ENCODE peak calls at places on chromosomes 6 and 20, in ten cellular contexts. I is NT2/D1; X is lower leg skin; J is sigmoid colon; Z is nucleus accumbens; B is non-pigmented ciliary epithelial cell; W is type B pancreatic cell; R is activated CD4-positive, alpha-beta T cell treated with anti-CD3 and anti-CD28 coated beads, Interleukin-2, amount 50 U/mL, for 1 hour; P is midbrain; T is heart left ventricle. N is an unnamed sample.

GRCh38 chr20:3222635-3223600 is 13.6 kb downstream of the ITPA start:
- DNase-seq in P (no peak), X (no peak), J (no peak), B (no peak), Z (no peak), W (no peak), I (no peak), T (peak; percentile 78), R (peak; percentile 18), N (no peak)

GRCh38 chr6:43929511-43929910 is 159.5 kb downstream of the VEGFA start:
- DNase-seq in W (no peak), T (no peak), J (peak; percentile 39), I (no peak), P (no peak), B (no peak), X (no peak), Z (no peak), R (no peak), N (no peak)

GRCh38 chr20:44029848-44030230 is 115.2 kb downstream of the TOX2 start:
- DNase-seq in P (no peak), I (no peak), R (no peak), T (no peak), W (peak; percentile 51), Z (no peak), X (no peak), J (no peak), B (no peak), N (no peak)

GRCh38 chr6:78597966-78598365 is 269.4 kb upstream of the IRAK1BP1 start:
- DNase-seq in P (no peak), Z (no peak), X (no peak), W (no peak), T (no peak), B (no peak), J (no peak), I (no peak), R (no peak), N (no peak)

GRCh38 chr6:142301421-142302391 is at the start of gene ADGRG6:
- DNase-seq in I (no peak), B (no peak), X (peak; percentile 43), R (peak; percentile 11), W (peak; percentile 71), Z (no peak), J (peak; percentile 72), P (no peak), T (peak; percentile 69), N (no peak)

GRCh38 chr6:79450984-79451383 is 86.2 kb downstream of the LCA5 start:
- DNase-seq in Z (no peak), J (no peak), I (no peak), X (no peak), P (no peak), B (no peak), R (no peak), W (no peak), T (no peak), N (no peak)

GRCh38 chr6:70135219-70135769 is 167.6 kb downstream of the COL9A1 start:
- DNase-seq in P (no peak), I (no peak), B (no peak), X (no peak), R (no peak), T (no peak), J (no peak), Z (no peak), W (no peak), N (no peak)

GRCh38 chr6:36327226-36328009 is 9.3 kb downstream of the BNIP5 start:
- DNase-seq in R (no peak), J (no peak), X (no peak), W (no peak), B (no peak), T (no peak), P (no peak), I (peak; percentile 55), Z (no peak), N (no peak)

GRCh38 chr6:33543116-33543515 is 37.0 kb downstream of the BAK1 start:
- DNase-seq in I (no peak), T (no peak), X (no peak), J (no peak), P (no peak), R (no peak), B (no peak), W (no peak), Z (no peak), N (peak; percentile 72)

GRCh38 chr20:23503649-23504048 is 12.7 kb downstream of the CST8 start:
- DNase-seq in B (no peak), R (no peak), X (no peak), W (no peak), J (no peak), I (no peak), P (no peak), Z (no peak), T (no peak), N (no peak)

GRCh38 chr6:159716247-159717086 is 10.8 kb upstream of the WTAP start:
- DNase-seq in P (peak; percentile 60), X (peak; percentile 85), T (no peak), J (peak; percentile 89), Z (no peak), W (no peak), I (no peak), B (peak; percentile 73), R (no peak), N (no peak)

GRCh38 chr20:542777-543368 is 717 bp downstream of the CSNK2A1 start:
- DNase-seq in X (peak; percentile 17), P (no peak), R (peak; percentile 9), J (no peak), I (no peak), T (no peak), B (no peak), Z (no peak), W (no peak), N (no peak)

GRCh38 chr6:52712136-52712535 is 41.2 kb downstream of the TMEM14A start:
- DNase-seq in I (no peak), Z (no peak), W (no peak), J (no peak), T (no peak), B (no peak), R (no peak), P (no peak), X (no peak), N (no peak)

GRCh38 chr6:155324172-155324571 is 9.9 kb upstream of the TFB1M start:
- DNase-seq in B (no peak), Z (no peak), R (no peak), W (no peak), P (no peak), T (no peak), X (no peak), J (no peak), I (no peak), N (no peak)

GRCh38 chr6:10276888-10277287 is 138.0 kb downstream of the TFAP2A start:
- DNase-seq in B (no peak), Z (no peak), W (no peak), I (no peak), X (no peak), T (no peak), J (no peak), R (no peak), P (no peak), N (no peak)

GRCh38 chr20:8876381-8876780 is 192.5 kb upstream of the PLCB4 start:
- DNase-seq in J (no peak), T (no peak), X (no peak), Z (no peak), W (no peak), R (no peak), B (no peak), P (no peak), I (no peak), N (no peak)

GRCh38 chr20:57712851-57713504 is 3.2 kb upstream of the PMEPA1 start:
- DNase-seq in T (no peak), I (no peak), Z (no peak), B (no peak), R (no peak), J (no peak), W (no peak), X (no peak), P (peak; percentile 32), N (no peak)

GRCh38 chr20:48153523-48153922 is 368.2 kb upstream of the SULF2 start:
- DNase-seq in P (no peak), W (no peak), R (no peak), I (no peak), T (no peak), Z (peak; percentile 21), B (no peak), X (no peak), J (no peak), N (peak; percentile 35)

GRCh38 chr20:8116067-8116811 is 15.8 kb upstream of the PLCB1 start:
- DNase-seq in T (no peak), W (no peak), Z (no peak), J (no peak), R (no peak), X (no peak), I (no peak), B (no peak), P (no peak), N (no peak)

GRCh38 chr20:45951474-45951873 is 17.0 kb downstream of the PCIF1 start:
- DNase-seq in Z (no peak), W (no peak), P (no peak), T (no peak), I (no peak), J (no peak), R (no peak), X (no peak), B (no peak), N (no peak)

GRCh38 chr20:17747431-17747846 is 47.7 kb downstream of the BANF2 start:
- DNase-seq in B (peak; percentile 68), X (no peak), I (no peak), W (no peak), Z (no peak), J (no peak), T (no peak), R (no peak), P (no peak), N (no peak)

GRCh38 chr20:535958-536357 is 7.6 kb downstream of the CSNK2A1 start:
- DNase-seq in W (no peak), T (no peak), I (no peak), P (no peak), J (no peak), X (no peak), B (no peak), R (no peak), Z (no peak), N (no peak)

GRCh38 chr6:130697661-130698535 is 129.3 kb upstream of the SMLR1 start:
- DNase-seq in P (peak; percentile 11), I (peak; percentile 13), W (no peak), Z (no peak), T (no peak), B (no peak), J (no peak), X (peak; percentile 21), R (peak; percentile 42), N (peak; percentile 22)

GRCh38 chr20:47792021-47792618 is 6.8 kb upstream of the SULF2 start:
- DNase-seq in I (peak; percentile 59), T (peak; percentile 42), J (peak; percentile 91), Z (no peak), R (no peak), W (no peak), X (peak; percentile 87), B (peak; percentile 75), P (no peak), N (no peak)

GRCh38 chr6:167493961-167494697 is 169.2 kb downstream of the TTLL2 start:
- DNase-seq in B (no peak), T (peak; percentile 62), Z (peak; percentile 31), X (no peak), W (no peak), R (no peak), P (no peak), J (peak; percentile 60), I (no peak), N (no peak)

GRCh38 chr6:118693562-118693961 is 42.2 kb upstream of the CEP85L start:
- DNase-seq in I (no peak), J (no peak), P (no peak), W (no peak), X (no peak), B (no peak), R (no peak), Z (no peak), T (no peak), N (no peak)

N was measured in cerebellar cortex.